ENCODE peak calls at places on chromosome 3, in eight cellular contexts. One of them, this sample, is unnamed. For H3K9me3, the result is how much of the 10 kb centered on the place peaks cover.

GRCh38 chr3:81660036-81660435 is 101.4 kb downstream of the GBE1 start:
- DNase-seq in upper lobe of right lung: no peak
- DNase-seq in sigmoid colon: no peak
- DNase-seq in A549: no peak
- DNase-seq in ovary: no peak
- DNase-seq in CD8-positive, alpha-beta memory T cell: no peak
- DNase-seq in IMR-90: no peak
- DNase-seq in heart right ventricle: no peak
- DNase-seq in this sample: no peak

GRCh38 chr3:108406661-108407206 is 103.7 kb downstream of the MYH15 start:
- DNase-seq in upper lobe of right lung: no peak
- DNase-seq in sigmoid colon: no peak
- DNase-seq in A549: peak
- DNase-seq in ovary: no peak
- DNase-seq in CD8-positive, alpha-beta memory T cell: no peak
- DNase-seq in IMR-90: peak
- DNase-seq in heart right ventricle: no peak
- DNase-seq in this sample: no peak

GRCh38 chr3:126474498-126475410 is 937 bp downstream of the ZXDC start:
- DNase-seq in upper lobe of right lung: peak
- DNase-seq in sigmoid colon: peak
- DNase-seq in A549: peak
- DNase-seq in ovary: peak
- DNase-seq in CD8-positive, alpha-beta memory T cell: peak
- DNase-seq in IMR-90: peak
- DNase-seq in heart right ventricle: peak
- DNase-seq in this sample: peak

GRCh38 chr3:59559721-59560514 is 510.1 kb upstream of the CFAP20DC start:
- DNase-seq in upper lobe of right lung: no peak
- DNase-seq in sigmoid colon: no peak
- DNase-seq in A549: peak
- DNase-seq in ovary: no peak
- DNase-seq in CD8-positive, alpha-beta memory T cell: no peak
- DNase-seq in IMR-90: peak
- DNase-seq in heart right ventricle: no peak
- DNase-seq in this sample: no peak

GRCh38 chr3:146162561-146162960 is 1.6 kb upstream of the PLOD2 start:
- DNase-seq in upper lobe of right lung: no peak
- DNase-seq in sigmoid colon: peak
- DNase-seq in A549: peak
- DNase-seq in ovary: no peak
- DNase-seq in CD8-positive, alpha-beta memory T cell: no peak
- DNase-seq in IMR-90: no peak
- DNase-seq in heart right ventricle: no peak
- DNase-seq in this sample: no peak

GRCh38 chr3:25849641-25850040 is 59.8 kb downstream of the OXSM start:
- DNase-seq in upper lobe of right lung: no peak
- DNase-seq in sigmoid colon: no peak
- DNase-seq in A549: no peak
- DNase-seq in ovary: no peak
- DNase-seq in CD8-positive, alpha-beta memory T cell: no peak
- DNase-seq in IMR-90: peak
- DNase-seq in heart right ventricle: no peak
- DNase-seq in this sample: no peak

GRCh38 chr3:36681867-36682266 is 82.5 kb downstream of the DCLK3 start:
- DNase-seq in upper lobe of right lung: no peak
- DNase-seq in sigmoid colon: no peak
- DNase-seq in A549: no peak
- DNase-seq in ovary: no peak
- DNase-seq in CD8-positive, alpha-beta memory T cell: no peak
- DNase-seq in IMR-90: no peak
- DNase-seq in heart right ventricle: no peak
- DNase-seq in this sample: no peak

GRCh38 chr3:188546835-188547670 is 393.1 kb downstream of the LPP start:
- DNase-seq in upper lobe of right lung: no peak
- DNase-seq in sigmoid colon: no peak
- DNase-seq in A549: peak
- DNase-seq in ovary: no peak
- DNase-seq in CD8-positive, alpha-beta memory T cell: no peak
- DNase-seq in IMR-90: peak
- DNase-seq in heart right ventricle: no peak
- DNase-seq in this sample: no peak

GRCh38 chr3:126557415-126557745 is 1.4 kb downstream of the C3orf22 start:
- DNase-seq in upper lobe of right lung: peak
- DNase-seq in sigmoid colon: peak
- DNase-seq in A549: no peak
- DNase-seq in ovary: no peak
- DNase-seq in CD8-positive, alpha-beta memory T cell: no peak
- DNase-seq in IMR-90: no peak
- DNase-seq in heart right ventricle: no peak
- DNase-seq in this sample: no peak

GRCh38 chr3:45994661-45995369 is 809 bp downstream of the FYCO1 start:
- DNase-seq in upper lobe of right lung: no peak
- DNase-seq in sigmoid colon: peak
- DNase-seq in A549: no peak
- DNase-seq in ovary: no peak
- DNase-seq in CD8-positive, alpha-beta memory T cell: peak
- DNase-seq in IMR-90: no peak
- DNase-seq in heart right ventricle: peak
- DNase-seq in this sample: no peak

GRCh38 chr3:32354362-32354778 is 37.3 kb upstream of the CMTM7 start:
- DNase-seq in upper lobe of right lung: no peak
- DNase-seq in sigmoid colon: no peak
- DNase-seq in A549: peak
- DNase-seq in ovary: no peak
- DNase-seq in CD8-positive, alpha-beta memory T cell: no peak
- DNase-seq in IMR-90: no peak
- DNase-seq in heart right ventricle: no peak
- DNase-seq in this sample: no peak

DNA sequence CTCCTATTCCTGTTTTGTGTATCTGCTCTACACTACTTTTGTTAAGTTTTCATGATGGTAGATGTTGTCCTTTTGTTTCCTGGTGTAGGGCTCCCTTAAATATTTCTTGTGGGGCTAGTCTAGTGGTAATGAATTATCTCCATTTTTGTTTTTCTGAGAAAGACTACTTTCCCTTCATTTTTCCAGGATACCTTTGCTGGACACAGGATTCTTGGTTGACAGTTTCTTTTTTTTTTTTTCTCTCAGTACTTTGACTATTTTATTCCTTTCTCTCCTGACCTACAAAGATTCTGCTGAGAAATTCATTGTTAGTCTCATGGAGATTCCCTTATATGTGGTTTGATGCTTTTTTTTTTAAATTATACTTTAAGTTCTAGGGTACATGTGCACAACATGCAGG is 38.0 kb downstream of the FAIM start:
- DNase-seq in upper lobe of right lung: no peak
- DNase-seq in sigmoid colon: no peak
- DNase-seq in A549: no peak
- DNase-seq in ovary: no peak
- DNase-seq in CD8-positive, alpha-beta memory T cell: no peak
- DNase-seq in IMR-90: no peak
- DNase-seq in heart right ventricle: no peak
- DNase-seq in this sample: no peak
- H3K9me3 ChIP-seq in upper lobe of right lung: under half
- H3K9me3 ChIP-seq in sigmoid colon: under half
- H3K9me3 ChIP-seq in A549: under half
- H3K9me3 ChIP-seq in ovary: under half
- H3K9me3 ChIP-seq in CD8-positive, alpha-beta memory T cell: under half
- H3K9me3 ChIP-seq in IMR-90: under half
- H3K9me3 ChIP-seq in heart right ventricle: half or more
- H3K9me3 ChIP-seq in this sample: under half

GRCh38 chr3:71064976-71065763 is 518.4 kb downstream of the FOXP1 start:
- DNase-seq in upper lobe of right lung: peak
- DNase-seq in sigmoid colon: peak
- DNase-seq in A549: peak
- DNase-seq in ovary: peak
- DNase-seq in CD8-positive, alpha-beta memory T cell: peak
- DNase-seq in IMR-90: peak
- DNase-seq in heart right ventricle: peak
- DNase-seq in this sample: no peak
- H3K9me3 ChIP-seq in upper lobe of right lung: under half
- H3K9me3 ChIP-seq in sigmoid colon: under half
- H3K9me3 ChIP-seq in A549: under half
- H3K9me3 ChIP-seq in ovary: under half
- H3K9me3 ChIP-seq in CD8-positive, alpha-beta memory T cell: under half
- H3K9me3 ChIP-seq in IMR-90: under half
- H3K9me3 ChIP-seq in heart right ventricle: under half
- H3K9me3 ChIP-seq in this sample: under half

GRCh38 chr3:75042941-75043340 is 428.5 kb upstream of the CNTN3 start:
- DNase-seq in upper lobe of right lung: no peak
- DNase-seq in sigmoid colon: no peak
- DNase-seq in A549: no peak
- DNase-seq in ovary: no peak
- DNase-seq in CD8-positive, alpha-beta memory T cell: no peak
- DNase-seq in IMR-90: no peak
- DNase-seq in heart right ventricle: no peak
- DNase-seq in this sample: no peak
- H3K9me3 ChIP-seq in upper lobe of right lung: under half
- H3K9me3 ChIP-seq in sigmoid colon: under half
- H3K9me3 ChIP-seq in A549: under half
- H3K9me3 ChIP-seq in ovary: under half
- H3K9me3 ChIP-seq in CD8-positive, alpha-beta memory T cell: under half
- H3K9me3 ChIP-seq in IMR-90: under half
- H3K9me3 ChIP-seq in heart right ventricle: under half
- H3K9me3 ChIP-seq in this sample: under half

GRCh38 chr3:164521139-164521538 is 557.2 kb downstream of the SI start:
- DNase-seq in upper lobe of right lung: peak
- DNase-seq in sigmoid colon: no peak
- DNase-seq in A549: no peak
- DNase-seq in ovary: no peak
- DNase-seq in CD8-positive, alpha-beta memory T cell: no peak
- DNase-seq in IMR-90: no peak
- DNase-seq in heart right ventricle: no peak
- DNase-seq in this sample: no peak
- H3K9me3 ChIP-seq in upper lobe of right lung: under half
- H3K9me3 ChIP-seq in sigmoid colon: under half
- H3K9me3 ChIP-seq in A549: under half
- H3K9me3 ChIP-seq in ovary: under half
- H3K9me3 ChIP-seq in CD8-positive, alpha-beta memory T cell: under half
- H3K9me3 ChIP-seq in IMR-90: under half
- H3K9me3 ChIP-seq in heart right ventricle: under half
- H3K9me3 ChIP-seq in this sample: under half

GRCh38 chr3:97896129-97896528 is 74.3 kb downstream of the CRYBG3 start:
- DNase-seq in upper lobe of right lung: no peak
- DNase-seq in sigmoid colon: no peak
- DNase-seq in A549: no peak
- DNase-seq in ovary: no peak
- DNase-seq in CD8-positive, alpha-beta memory T cell: no peak
- DNase-seq in IMR-90: no peak
- DNase-seq in heart right ventricle: no peak
- DNase-seq in this sample: no peak
- H3K9me3 ChIP-seq in upper lobe of right lung: under half
- H3K9me3 ChIP-seq in sigmoid colon: under half
- H3K9me3 ChIP-seq in A549: under half
- H3K9me3 ChIP-seq in ovary: under half
- H3K9me3 ChIP-seq in CD8-positive, alpha-beta memory T cell: under half
- H3K9me3 ChIP-seq in IMR-90: under half
- H3K9me3 ChIP-seq in heart right ventricle: under half
- H3K9me3 ChIP-seq in this sample: under half

GRCh38 chr3:9563851-9564250 is 10.2 kb upstream of the LHFPL4 start:
- DNase-seq in upper lobe of right lung: no peak
- DNase-seq in sigmoid colon: no peak
- DNase-seq in A549: no peak
- DNase-seq in ovary: no peak
- DNase-seq in CD8-positive, alpha-beta memory T cell: no peak
- DNase-seq in IMR-90: no peak
- DNase-seq in heart right ventricle: no peak
- DNase-seq in this sample: no peak
- H3K9me3 ChIP-seq in upper lobe of right lung: under half
- H3K9me3 ChIP-seq in sigmoid colon: under half
- H3K9me3 ChIP-seq in A549: under half
- H3K9me3 ChIP-seq in ovary: under half
- H3K9me3 ChIP-seq in CD8-positive, alpha-beta memory T cell: under half
- H3K9me3 ChIP-seq in IMR-90: under half
- H3K9me3 ChIP-seq in heart right ventricle: under half
- H3K9me3 ChIP-seq in this sample: under half

This sample was measured in T-helper 17 cell.